ENCODE peak calls at places on chromosomes 6 and 20, in nine cellular contexts. One of them, this sample, is unnamed.
A peak's percentile ranks its signal among the peaks of the same experiment; 100 is the strongest.

GRCh38 chr6:134295953-134296553 is 21.9 kb downstream of the SGK1 start:
- DNase-seq in right cardiac atrium: no peak
- DNase-seq in stomach: no peak
- DNase-seq in K562: peak; percentile 79
- DNase-seq in CD8-positive, alpha-beta T cell: no peak
- DNase-seq in aorta: no peak
- DNase-seq in ovary: peak; percentile 48
- DNase-seq in Peyer's patch: peak; percentile 60
- DNase-seq in tibial nerve: peak; percentile 59
- DNase-seq in this sample: peak; percentile 37

GRCh38 chr20:24581443-24582170 is 112.2 kb downstream of the SYNDIG1 start:
- DNase-seq in right cardiac atrium: no peak
- DNase-seq in CD8-positive, alpha-beta T cell: no peak
- DNase-seq in stomach: no peak
- DNase-seq in aorta: no peak
- DNase-seq in tibial nerve: no peak
- DNase-seq in ovary: no peak
- DNase-seq in K562: no peak
- DNase-seq in Peyer's patch: no peak
- DNase-seq in this sample: no peak

GRCh38 chr6:107931894-107932293 is 26.1 kb downstream of the SEC63 start:
- DNase-seq in tibial nerve: no peak
- DNase-seq in CD8-positive, alpha-beta T cell: no peak
- DNase-seq in K562: no peak
- DNase-seq in aorta: no peak
- DNase-seq in ovary: no peak
- DNase-seq in Peyer's patch: no peak
- DNase-seq in right cardiac atrium: no peak
- DNase-seq in stomach: no peak
- DNase-seq in this sample: no peak

GRCh38 chr6:101402618-101403002 is 9.1 kb downstream of the GRIK2 start:
- DNase-seq in K562: no peak
- DNase-seq in ovary: no peak
- DNase-seq in aorta: no peak
- DNase-seq in Peyer's patch: no peak
- DNase-seq in CD8-positive, alpha-beta T cell: no peak
- DNase-seq in stomach: no peak
- DNase-seq in tibial nerve: no peak
- DNase-seq in right cardiac atrium: peak; percentile 43
- DNase-seq in this sample: no peak

GRCh38 chr6:169964440-169965212 is 213.2 kb downstream of the ERMARD start:
- DNase-seq in right cardiac atrium: no peak
- DNase-seq in tibial nerve: no peak
- DNase-seq in CD8-positive, alpha-beta T cell: no peak
- DNase-seq in aorta: peak; percentile 52
- DNase-seq in K562: no peak
- DNase-seq in stomach: peak; percentile 18
- DNase-seq in ovary: no peak
- DNase-seq in Peyer's patch: peak; percentile 37
- DNase-seq in this sample: no peak

GRCh38 chr6:131923356-131923755 is 27.8 kb downstream of the CCN2 start:
- DNase-seq in stomach: peak; percentile 67
- DNase-seq in tibial nerve: peak; percentile 66
- DNase-seq in right cardiac atrium: peak; percentile 22
- DNase-seq in CD8-positive, alpha-beta T cell: no peak
- DNase-seq in ovary: peak; percentile 43
- DNase-seq in K562: peak; percentile 58
- DNase-seq in Peyer's patch: peak; percentile 78
- DNase-seq in aorta: no peak
- DNase-seq in this sample: peak; percentile 65

GRCh38 chr6:158926429-158926828 is 73.6 kb downstream of the RSPH3 start:
- DNase-seq in tibial nerve: no peak
- DNase-seq in CD8-positive, alpha-beta T cell: no peak
- DNase-seq in K562: no peak
- DNase-seq in ovary: no peak
- DNase-seq in Peyer's patch: no peak
- DNase-seq in aorta: no peak
- DNase-seq in stomach: no peak
- DNase-seq in right cardiac atrium: no peak
- DNase-seq in this sample: no peak

GRCh38 chr20:52493177-52493711 is 301.7 kb upstream of the ZFP64 start:
- DNase-seq in tibial nerve: no peak
- DNase-seq in stomach: no peak
- DNase-seq in aorta: no peak
- DNase-seq in ovary: no peak
- DNase-seq in CD8-positive, alpha-beta T cell: no peak
- DNase-seq in right cardiac atrium: no peak
- DNase-seq in Peyer's patch: no peak
- DNase-seq in K562: no peak
- DNase-seq in this sample: no peak

GRCh38 chr6:145544031-145544430 is 191.3 kb downstream of the EPM2A start:
- DNase-seq in ovary: no peak
- DNase-seq in stomach: no peak
- DNase-seq in CD8-positive, alpha-beta T cell: no peak
- DNase-seq in aorta: no peak
- DNase-seq in tibial nerve: no peak
- DNase-seq in Peyer's patch: no peak
- DNase-seq in right cardiac atrium: peak; percentile 9
- DNase-seq in K562: no peak
- DNase-seq in this sample: no peak

GRCh38 chr6:166306378-166307081 is 1.7 kb downstream of the PRR18 start:
- DNase-seq in K562: no peak
- DNase-seq in tibial nerve: no peak
- DNase-seq in right cardiac atrium: no peak
- DNase-seq in aorta: no peak
- DNase-seq in CD8-positive, alpha-beta T cell: no peak
- DNase-seq in Peyer's patch: no peak
- DNase-seq in stomach: no peak
- DNase-seq in ovary: no peak
- DNase-seq in this sample: peak; percentile 12

GRCh38 chr6:38020593-38020992 is 201.1 kb downstream of the ZFAND3 start:
- DNase-seq in Peyer's patch: no peak
- DNase-seq in tibial nerve: no peak
- DNase-seq in ovary: no peak
- DNase-seq in CD8-positive, alpha-beta T cell: no peak
- DNase-seq in K562: no peak
- DNase-seq in stomach: no peak
- DNase-seq in aorta: no peak
- DNase-seq in right cardiac atrium: no peak
- DNase-seq in this sample: no peak

GRCh38 chr20:63765082-63765873 is 25.7 kb downstream of the SLC2A4RG start:
- DNase-seq in CD8-positive, alpha-beta T cell: no peak
- DNase-seq in Peyer's patch: no peak
- DNase-seq in tibial nerve: no peak
- DNase-seq in K562: no peak
- DNase-seq in ovary: no peak
- DNase-seq in stomach: no peak
- DNase-seq in right cardiac atrium: no peak
- DNase-seq in aorta: no peak
- DNase-seq in this sample: no peak

GRCh38 chr6:19771753-19772336 is 65.3 kb upstream of the ID4 start:
- DNase-seq in tibial nerve: no peak
- DNase-seq in aorta: no peak
- DNase-seq in ovary: no peak
- DNase-seq in Peyer's patch: no peak
- DNase-seq in stomach: no peak
- DNase-seq in CD8-positive, alpha-beta T cell: no peak
- DNase-seq in K562: no peak
- DNase-seq in right cardiac atrium: no peak
- DNase-seq in this sample: no peak

DNA sequence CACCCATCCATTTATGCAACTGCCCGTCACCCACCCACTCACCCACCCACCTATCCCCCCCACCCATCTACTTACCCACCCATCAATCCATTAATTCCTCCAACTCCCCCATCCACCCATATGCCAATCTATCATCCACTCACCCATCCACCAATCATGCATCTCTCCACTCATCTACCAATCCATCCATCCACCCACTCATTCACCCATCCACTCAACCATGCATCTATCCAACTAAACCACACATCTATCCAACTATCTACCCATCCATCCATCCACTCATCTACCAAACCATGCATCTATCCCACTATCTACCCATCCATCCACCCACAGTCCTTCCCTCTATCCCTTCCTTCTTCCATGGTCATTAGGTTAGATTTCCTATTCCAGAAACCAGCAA is 43.0 kb downstream of the ARHGAP40 start:
- DNase-seq in Peyer's patch: no peak
- DNase-seq in stomach: no peak
- DNase-seq in K562: no peak
- DNase-seq in CD8-positive, alpha-beta T cell: no peak
- DNase-seq in right cardiac atrium: no peak
- DNase-seq in aorta: no peak
- DNase-seq in tibial nerve: no peak
- DNase-seq in ovary: no peak
- DNase-seq in this sample: no peak
- H3K27me3 ChIP-seq in Peyer's patch: no peaks in the 10 kb centered on the region
- H3K27me3 ChIP-seq in stomach: no peaks in the 10 kb centered on the region
- H3K27me3 ChIP-seq in K562: peaks cover 9% of the 10 kb centered on the region
- H3K27me3 ChIP-seq in CD8-positive, alpha-beta T cell: peaks cover 11% of the 10 kb centered on the region
- H3K27me3 ChIP-seq in right cardiac atrium: no peaks in the 10 kb centered on the region
- H3K27me3 ChIP-seq in aorta: no peaks in the 10 kb centered on the region
- H3K27me3 ChIP-seq in tibial nerve: peaks cover 61% of the 10 kb centered on the region
- H3K27me3 ChIP-seq in ovary: no peaks in the 10 kb centered on the region
- H3K27me3 ChIP-seq in this sample: peaks cover under 1% of the 10 kb centered on the region

DNA sequence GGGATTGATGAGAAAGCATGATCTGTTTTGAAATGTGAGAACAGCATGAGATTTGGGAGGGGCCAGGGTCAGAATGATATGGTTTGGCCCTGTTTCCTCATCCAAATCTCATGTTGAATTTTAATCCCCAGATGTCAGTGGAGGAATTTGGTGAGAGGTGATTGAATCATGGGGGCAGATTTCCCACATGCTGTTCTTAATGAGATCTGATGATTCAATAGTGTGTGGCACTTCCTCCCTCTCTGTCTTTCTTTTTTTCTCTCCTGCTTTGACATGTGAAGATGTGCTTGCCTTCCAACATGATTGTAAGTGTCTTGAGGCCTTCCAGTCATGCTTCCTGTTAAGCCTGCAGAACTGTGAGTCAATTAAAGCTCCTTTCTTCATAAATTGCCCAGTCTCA is 1060.3 kb upstream of the CITED2 start:
- DNase-seq in CD8-positive, alpha-beta T cell: no peak
- DNase-seq in tibial nerve: no peak
- DNase-seq in ovary: no peak
- DNase-seq in right cardiac atrium: no peak
- DNase-seq in aorta: no peak
- DNase-seq in stomach: no peak
- DNase-seq in K562: no peak
- DNase-seq in Peyer's patch: no peak
- DNase-seq in this sample: no peak
- H3K4me3 ChIP-seq in CD8-positive, alpha-beta T cell: no peak overlapping the region
- H3K4me3 ChIP-seq in tibial nerve: no peak overlapping the region
- H3K4me3 ChIP-seq in ovary: no peak overlapping the region
- H3K4me3 ChIP-seq in right cardiac atrium: no peak overlapping the region
- H3K4me3 ChIP-seq in aorta: no peak overlapping the region
- H3K4me3 ChIP-seq in stomach: no peak overlapping the region
- H3K4me3 ChIP-seq in K562: no peak overlapping the region
- H3K4me3 ChIP-seq in Peyer's patch: no peak overlapping the region
- H3K4me3 ChIP-seq in this sample: no peak overlapping the region

GRCh38 chr6:63538550-63538949 is 33.7 kb upstream of the LOC128125822 start:
- DNase-seq in tibial nerve: no peak
- DNase-seq in ovary: no peak
- DNase-seq in stomach: no peak
- DNase-seq in aorta: no peak
- DNase-seq in Peyer's patch: no peak
- DNase-seq in right cardiac atrium: no peak
- DNase-seq in K562: no peak
- DNase-seq in CD8-positive, alpha-beta T cell: no peak
- DNase-seq in this sample: no peak

GRCh38 chr6:63533026-63533425 is 39.3 kb upstream of the LOC128125822 start:
- DNase-seq in CD8-positive, alpha-beta T cell: no peak
- DNase-seq in aorta: no peak
- DNase-seq in right cardiac atrium: no peak
- DNase-seq in tibial nerve: no peak
- DNase-seq in K562: no peak
- DNase-seq in ovary: no peak
- DNase-seq in Peyer's patch: no peak
- DNase-seq in stomach: no peak
- DNase-seq in this sample: no peak

GRCh38 chr6:63537959-63538300 is 34.4 kb upstream of the LOC128125822 start:
- DNase-seq in K562: no peak
- DNase-seq in tibial nerve: no peak
- DNase-seq in ovary: no peak
- DNase-seq in CD8-positive, alpha-beta T cell: no peak
- DNase-seq in Peyer's patch: no peak
- DNase-seq in stomach: no peak
- DNase-seq in right cardiac atrium: no peak
- DNase-seq in aorta: no peak
- DNase-seq in this sample: no peak

GRCh38 chr6:63533952-63534351 is 38.3 kb upstream of the LOC128125822 start:
- DNase-seq in tibial nerve: no peak
- DNase-seq in ovary: no peak
- DNase-seq in K562: no peak
- DNase-seq in aorta: no peak
- DNase-seq in stomach: no peak
- DNase-seq in Peyer's patch: no peak
- DNase-seq in right cardiac atrium: no peak
- DNase-seq in CD8-positive, alpha-beta T cell: no peak
- DNase-seq in this sample: no peak

DNA sequence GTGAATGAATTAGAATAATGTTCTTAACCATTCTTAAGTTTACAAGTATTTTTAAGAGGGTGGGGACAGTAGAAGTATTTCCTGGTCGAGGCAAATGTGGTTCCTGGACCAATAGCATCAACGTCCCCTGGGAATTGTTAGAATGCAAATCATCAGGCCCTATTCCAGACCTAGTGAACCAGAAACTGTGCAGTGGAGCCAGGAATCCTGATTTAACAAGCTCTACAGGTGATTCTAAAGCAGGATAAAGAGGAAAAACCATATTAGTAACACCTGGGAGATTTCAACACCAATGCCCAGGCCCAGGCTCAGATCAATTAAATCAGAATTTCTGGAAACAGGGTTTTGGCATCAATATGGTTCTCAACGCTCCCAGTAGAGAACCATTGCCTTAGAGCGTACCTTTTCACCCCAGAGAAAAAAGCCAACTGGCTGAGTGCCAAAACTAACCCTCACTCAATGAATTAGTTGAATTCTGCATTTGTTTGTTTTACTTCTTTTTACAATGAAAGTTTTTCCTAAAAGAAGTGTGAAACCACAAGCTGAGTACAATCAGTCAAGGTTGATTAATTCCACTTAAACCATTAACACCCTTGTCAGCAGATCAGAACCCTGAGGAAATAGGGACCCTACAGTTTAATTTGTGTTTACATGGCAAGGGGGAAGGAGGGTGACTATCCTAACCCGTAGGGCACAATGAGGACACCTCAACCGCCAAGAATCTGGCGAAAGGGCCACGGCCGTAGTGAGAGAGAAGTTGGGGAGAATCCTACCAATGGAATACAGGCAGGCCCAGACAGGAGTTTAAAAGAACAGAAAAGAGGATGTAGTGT is 34.9 kb upstream of the LOC128125822 start:
- DNase-seq in ovary: no peak
- DNase-seq in stomach: no peak
- DNase-seq in aorta: no peak
- DNase-seq in Peyer's patch: no peak
- DNase-seq in right cardiac atrium: no peak
- DNase-seq in CD8-positive, alpha-beta T cell: no peak
- DNase-seq in K562: no peak
- DNase-seq in tibial nerve: no peak
- DNase-seq in this sample: no peak
- H3K27me3 ChIP-seq in ovary: no peaks in the 10 kb centered on the region
- H3K27me3 ChIP-seq in stomach: no peaks in the 10 kb centered on the region
- H3K27me3 ChIP-seq in aorta: no peaks in the 10 kb centered on the region
- H3K27me3 ChIP-seq in Peyer's patch: no peaks in the 10 kb centered on the region
- H3K27me3 ChIP-seq in right cardiac atrium: no peaks in the 10 kb centered on the region
- H3K27me3 ChIP-seq in CD8-positive, alpha-beta T cell: no peaks in the 10 kb centered on the region
- H3K27me3 ChIP-seq in K562: no peaks in the 10 kb centered on the region
- H3K27me3 ChIP-seq in tibial nerve: no peaks in the 10 kb centered on the region
- H3K27me3 ChIP-seq in this sample: no peaks in the 10 kb centered on the region

GRCh38 chr20:50312682-50313187 is 122.1 kb downstream of the CEBPB start:
- DNase-seq in stomach: peak; percentile 86
- DNase-seq in tibial nerve: peak; percentile 68
- DNase-seq in ovary: peak; percentile 83
- DNase-seq in right cardiac atrium: peak; percentile 86
- DNase-seq in Peyer's patch: peak; percentile 72
- DNase-seq in CD8-positive, alpha-beta T cell: no peak
- DNase-seq in aorta: peak; percentile 95
- DNase-seq in K562: no peak
- DNase-seq in this sample: no peak
- H3K4me3 ChIP-seq in stomach: no peak overlapping the region
- H3K4me3 ChIP-seq in tibial nerve: no peak overlapping the region
- H3K4me3 ChIP-seq in ovary: no peak overlapping the region
- H3K4me3 ChIP-seq in right cardiac atrium: no peak overlapping the region
- H3K4me3 ChIP-seq in Peyer's patch: no peak overlapping the region
- H3K4me3 ChIP-seq in CD8-positive, alpha-beta T cell: no peak overlapping the region
- H3K4me3 ChIP-seq in aorta: no peak overlapping the region
- H3K4me3 ChIP-seq in K562: no peak overlapping the region
- H3K4me3 ChIP-seq in this sample: no peak overlapping the region